ENCODE peak calls at places on chromosomes 7 and 10, in five cellular contexts. R is activated CD4-positive, alpha-beta T cell treated with anti-CD3 and anti-CD28 coated beads, Interleukin-2, amount 10 ng/mL, durations not matched to agents 7 days and 5 days; S is natural killer cell treated with Interleukin-12 subunit alpha and Interleukin-12 subunit beta and Interleukin-15 and Interleukin-18, amount 100 ng/mL, for 72 hours; X is NCI-H1930; Y is A172. Z is an unnamed sample.

GRCh38 chr10:79178614-79179403 is 110.0 kb downstream of the ZMIZ1 start:
- DNase-seq in R (no peak), S (no peak), X (no peak), Y (peak), Z (no peak)

GRCh38 chr10:60414111-60414510 is 24.4 kb upstream of the ANK3 start:
- DNase-seq in R (no peak), S (no peak), X (no peak), Y (peak), Z (no peak)

GRCh38 chr7:2409745-2410414 is 6.5 kb downstream of the CHST12 start:
- DNase-seq in R (no peak), S (no peak), X (no peak), Y (no peak), Z (no peak)

GRCh38 chr7:133629696-133630095 is 376.8 kb downstream of the EXOC4 start:
- DNase-seq in R (no peak), S (no peak), X (no peak), Y (no peak), Z (no peak)

GRCh38 chr10:84375011-84375410 is 46.6 kb downstream of the CCSER2 start:
- DNase-seq in R (peak), S (no peak), X (no peak), Y (peak), Z (peak)

GRCh38 chr7:95470452-95470851 is 15.3 kb upstream of the ASB4 start:
- DNase-seq in R (no peak), S (no peak), X (peak), Y (peak), Z (peak)

GRCh38 chr7:25216837-25217236 is 11.4 kb downstream of the NPVF start:
- DNase-seq in R (no peak), S (no peak), X (peak), Y (peak), Z (peak)

GRCh38 chr7:90403174-90404113 is at the start of gene CLDN12:
- DNase-seq in R (peak), S (peak), X (peak), Y (peak), Z (peak)

GRCh38 chr7:51286392-51286791 is 30.2 kb downstream of the COBL start:
- DNase-seq in R (no peak), S (no peak), X (no peak), Y (no peak), Z (peak)

GRCh38 chr10:125692932-125693847 is 10.2 kb upstream of the TEX36 start:
- DNase-seq in R (no peak), S (no peak), X (no peak), Y (no peak), Z (no peak)

GRCh38 chr7:14233026-14233897 is 243.8 kb upstream of the ETV1 start:
- DNase-seq in R (no peak), S (no peak), X (no peak), Y (peak), Z (no peak)

GRCh38 chr10:99660662-99661369 is 1.5 kb downstream of the ENTPD7 start:
- DNase-seq in R (no peak), S (no peak), X (no peak), Y (no peak), Z (no peak)

GRCh38 chr7:28173531-28173930 is 7.1 kb downstream of the JAZF1 start:
- DNase-seq in R (no peak), S (no peak), X (no peak), Y (no peak), Z (no peak)

GRCh38 chr10:100506596-100507356 is 12.9 kb downstream of the SEC31B start:
- DNase-seq in R (no peak), S (no peak), X (no peak), Y (peak), Z (peak)

GRCh38 chr7:150373049-150373801 is 4.6 kb downstream of the REPIN1 start:
- DNase-seq in R (no peak), S (no peak), X (no peak), Y (no peak), Z (no peak)

GRCh38 chr10:99805190-99805589 is 22.8 kb downstream of the ABCC2 start:
- DNase-seq in R (no peak), S (no peak), X (no peak), Y (no peak), Z (no peak)

GRCh38 chr7:1939434-1940401 is 269.6 kb downstream of the ELFN1 start:
- DNase-seq in R (peak), S (no peak), X (no peak), Y (peak), Z (no peak)

GRCh38 chr10:19930936-19931859 is 115.0 kb downstream of the PLXDC2 start:
- DNase-seq in R (no peak), S (no peak), X (no peak), Y (peak), Z (no peak)

GRCh38 chr10:22600516-22600915 is 113.9 kb downstream of the PIP4K2A start:
- DNase-seq in R (no peak), S (no peak), X (no peak), Y (no peak), Z (no peak)

GRCh38 chr7:20238754-20239324 is 21.7 kb upstream of the MACC1 start:
- DNase-seq in R (no peak), S (no peak), X (no peak), Y (no peak), Z (no peak)

GRCh38 chr7:87152897-87153641 is 816 bp downstream of the DMTF1 start:
- DNase-seq in R (peak), S (peak), X (no peak), Y (peak), Z (peak)

GRCh38 chr10:123134915-123135414 is 805 bp upstream of the HMX3 start:
- DNase-seq in R (no peak), S (no peak), X (no peak), Y (no peak), Z (peak)

GRCh38 chr10:110387983-110388681 is 83.4 kb upstream of the SMNDC1 start:
- DNase-seq in R (no peak), S (peak), X (no peak), Y (peak), Z (no peak)

GRCh38 chr10:93995598-93996271 is 2.0 kb downstream of the PLCE1 start:
- DNase-seq in R (no peak), S (no peak), X (no peak), Y (peak), Z (no peak)

GRCh38 chr10:96089670-96090462 is 40.2 kb upstream of the ZNF518A start:
- DNase-seq in R (peak), S (peak), X (peak), Y (peak), Z (peak)

GRCh38 chr7:150871601-150872000 is 19.3 kb downstream of the AOC1 start:
- DNase-seq in R (no peak), S (no peak), X (no peak), Y (no peak), Z (peak)

GRCh38 chr7:123749537-123749857 is 694 bp upstream of the WASL start:
- DNase-seq in R (peak), S (no peak), X (peak), Y (no peak), Z (peak)

GRCh38 chr10:600876-601275 is 88.6 kb downstream of the DIP2C start:
- DNase-seq in R (no peak), S (no peak), X (no peak), Y (no peak), Z (no peak)

GRCh38 chr10:21929070-21929469 is 74.5 kb downstream of the DNAJC1 start:
- DNase-seq in R (no peak), S (no peak), X (no peak), Y (no peak), Z (no peak)

GRCh38 chr7:158280467-158281154 is 307.0 kb downstream of the PTPRN2 start:
- DNase-seq in R (no peak), S (peak), X (no peak), Y (no peak), Z (no peak)

GRCh38 chr7:148492157-148492860 is 98.3 kb upstream of the C7orf33 start:
- DNase-seq in R (no peak), S (no peak), X (no peak), Y (no peak), Z (no peak)

GRCh38 chr10:22301193-22301592 is 15.0 kb upstream of the COMMD3 start:
- DNase-seq in R (no peak), S (no peak), X (no peak), Y (no peak), Z (no peak)

GRCh38 chr10:101080933-101081546 is 19.3 kb downstream of the KAZALD1 start:
- DNase-seq in R (no peak), S (no peak), X (no peak), Y (peak), Z (peak)

GRCh38 chr7:44634839-44635591 is 28.6 kb downstream of the OGDH start:
- DNase-seq in R (no peak), S (no peak), X (no peak), Y (peak), Z (no peak)